ENCODE peak calls at places on chromosome 16, in five cellular contexts. N is SK-N-SH; H is CD8-positive, alpha-beta T cell; J is cardiac muscle cell; S is prostate gland. Q is an unnamed sample.
A peak's percentile ranks its signal among the peaks of the same experiment; 100 is the strongest.

GRCh38 chr16:56241596-56241995 is 50.3 kb downstream of the GNAO1 start:
- DNase-seq in S (no peak), J (no peak), H (no peak), N (no peak), Q (no peak)

GRCh38 chr16:1048442-1049112 is 24.0 kb upstream of the SSTR5 start:
- DNase-seq in S (no peak), H (no peak), N (peak; percentile 69), J (peak; percentile 83), Q (peak; percentile 27)

GRCh38 chr16:47604306-47604705 is 143.2 kb downstream of the PHKB start:
- DNase-seq in N (no peak), J (no peak), S (no peak), H (no peak), Q (no peak)

GRCh38 chr16:75555213-75555706 is 792 bp downstream of the TMEM231 start:
- DNase-seq in H (no peak), S (peak; percentile 73), N (peak; percentile 90), J (peak; percentile 95), Q (peak; percentile 94)

GRCh38 chr16:52455549-52456277 is 91.2 kb downstream of the TOX3 start:
- DNase-seq in J (no peak), N (no peak), S (no peak), H (no peak), Q (no peak)

GRCh38 chr16:11583889-11584565 is 2.7 kb downstream of the LITAF start:
- DNase-seq in N (no peak), H (no peak), J (no peak), S (peak; percentile 75), Q (no peak)

GRCh38 chr16:5621826-5622225 is 524.2 kb upstream of the EEF2KMT start:
- DNase-seq in S (no peak), H (no peak), N (peak; percentile 52), J (no peak), Q (no peak)

GRCh38 chr16:78489072-78489471 is 389.6 kb downstream of the WWOX start:
- DNase-seq in N (peak; percentile 37), H (no peak), J (no peak), S (no peak), Q (no peak)

GRCh38 chr16:2004795-2005517 is 4.7 kb downstream of the ZNF598 start:
- DNase-seq in S (no peak), J (no peak), H (no peak), N (no peak), Q (no peak)

DNA sequence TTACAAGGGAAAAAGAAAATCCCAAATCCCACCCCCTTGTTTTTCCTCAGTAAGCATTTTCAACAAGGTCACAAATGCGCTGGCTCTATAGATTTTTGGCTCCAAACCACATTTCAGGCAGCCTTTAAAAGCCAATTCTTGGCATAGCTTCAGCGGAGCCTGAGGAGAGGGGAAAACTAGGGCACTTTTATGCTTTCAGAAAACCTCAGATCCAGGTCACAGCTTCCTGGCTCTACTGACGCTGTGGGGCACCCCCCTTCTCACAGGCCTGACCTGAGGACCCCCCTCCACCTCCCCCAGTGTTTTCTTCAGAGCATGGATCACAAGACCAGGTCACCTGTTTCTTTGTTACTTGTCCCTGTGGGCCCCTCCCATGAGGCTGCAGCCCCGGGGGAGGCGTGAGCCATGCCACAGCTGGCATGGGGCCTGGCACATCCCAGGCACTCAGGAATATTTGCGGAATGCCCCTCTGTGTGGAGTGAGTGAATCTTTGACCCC is 30.1 kb upstream of the MTSS2 start:
- DNase-seq in N (peak; percentile 64), H (no peak), S (no peak), J (no peak), Q (no peak)
- H3K27ac ChIP-seq in N (peak overlapping the region; percentile 100), H (no peak overlapping the region), S (peak overlapping the region; percentile 83), J (peak overlapping the region; percentile 87), Q (peak overlapping the region; percentile 6)

GRCh38 chr16:87371261-87371866 is 12.2 kb downstream of the FBXO31 start:
- DNase-seq in J (no peak), H (no peak), S (no peak), N (peak; percentile 76), Q (no peak)

GRCh38 chr16:87374313-87374712 is 9.3 kb downstream of the FBXO31 start:
- DNase-seq in H (no peak), N (no peak), J (no peak), S (no peak), Q (no peak)

GRCh38 chr16:87369796-87370719 is 13.5 kb downstream of the FBXO31 start:
- DNase-seq in H (no peak), N (peak; percentile 42), J (no peak), S (no peak), Q (no peak)

GRCh38 chr16:87369117-87369775 is 14.3 kb downstream of the FBXO31 start:
- DNase-seq in J (no peak), S (no peak), N (no peak), H (no peak), Q (no peak)

GRCh38 chr16:87372305-87372704 is 11.3 kb downstream of the FBXO31 start:
- DNase-seq in H (no peak), S (no peak), N (no peak), J (no peak), Q (no peak)
- TF ChIP-seq CTCF in H (no peak), S (no peak), N (no peak), J (no peak), Q (no peak)

GRCh38 chr16:20880867-20881866 is 19.0 kb downstream of the DCUN1D3 start:
- DNase-seq in H (no peak), N (no peak), S (no peak), J (no peak), Q (no peak)
- H3K27ac ChIP-seq in H (no peak overlapping the region), N (no peak overlapping the region), S (no peak overlapping the region), J (no peak overlapping the region), Q (no peak overlapping the region)

GRCh38 chr16:8199390-8199789 is 390.9 kb downstream of the TMEM114 start:
- DNase-seq in S (no peak), J (no peak), N (no peak), H (no peak), Q (no peak)

DNA sequence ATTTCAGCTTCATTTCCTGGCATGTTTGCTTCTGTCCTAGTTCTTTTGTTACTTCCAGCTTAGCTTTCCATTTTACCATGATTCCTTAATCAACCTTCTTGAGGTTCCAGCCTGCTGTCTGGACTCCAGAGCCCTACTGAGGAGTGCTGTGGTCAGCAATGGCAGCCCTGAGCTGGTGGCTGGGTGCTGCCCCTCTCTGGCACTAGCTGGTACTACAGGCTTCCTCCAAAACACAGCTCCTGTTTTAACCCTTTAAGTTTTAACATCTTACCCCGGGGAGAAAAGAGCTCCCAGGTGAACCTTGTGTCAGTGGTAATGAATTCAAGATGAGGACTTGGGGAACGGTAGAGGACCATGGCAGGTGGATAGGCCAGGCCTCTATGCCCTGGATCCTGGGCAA is 395.5 kb downstream of the TMEM114 start:
- DNase-seq in N (peak; percentile 10), J (no peak), S (no peak), H (no peak), Q (no peak)
- TF ChIP-seq CTCF in N (no peak), J (no peak), S (no peak), H (no peak), Q (peak; percentile 20)

DNA sequence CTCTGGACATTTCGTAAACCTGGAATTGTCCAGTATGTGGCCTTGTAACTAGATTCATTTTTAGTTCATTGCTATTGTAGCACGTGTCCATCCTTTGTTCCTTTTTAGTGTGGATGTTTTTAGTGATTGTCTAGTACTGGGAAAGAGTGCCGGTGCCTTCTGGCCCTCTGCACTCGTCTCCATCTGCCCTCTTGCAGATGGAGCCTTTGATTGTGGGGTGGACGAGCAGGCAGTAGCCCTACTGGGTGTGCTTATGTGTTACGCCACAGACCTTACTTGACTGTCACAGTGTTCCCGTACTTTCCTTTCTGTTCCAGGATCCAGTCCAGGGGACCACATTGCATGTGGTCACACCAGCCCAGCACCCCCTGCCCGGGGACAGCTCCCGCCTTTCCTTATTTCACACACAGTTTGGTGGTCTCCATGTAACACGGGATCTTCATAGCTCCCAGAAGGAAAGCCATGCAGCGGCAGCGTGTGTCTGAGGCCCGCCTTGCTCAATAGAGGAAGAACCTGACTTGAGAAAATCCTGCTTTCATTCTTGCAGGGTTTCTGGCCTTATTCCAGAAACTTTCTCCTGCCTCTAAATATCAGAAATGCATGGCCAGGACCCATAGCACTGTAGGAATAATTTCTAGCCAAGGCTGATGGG is 8.9 kb downstream of the KIAA0513 start:
- DNase-seq in H (no peak), N (no peak), S (no peak), J (no peak), Q (no peak)
- H3K27ac ChIP-seq in H (no peak overlapping the region), N (peak overlapping the region; percentile 64), S (no peak overlapping the region), J (no peak overlapping the region), Q (no peak overlapping the region)

DNA sequence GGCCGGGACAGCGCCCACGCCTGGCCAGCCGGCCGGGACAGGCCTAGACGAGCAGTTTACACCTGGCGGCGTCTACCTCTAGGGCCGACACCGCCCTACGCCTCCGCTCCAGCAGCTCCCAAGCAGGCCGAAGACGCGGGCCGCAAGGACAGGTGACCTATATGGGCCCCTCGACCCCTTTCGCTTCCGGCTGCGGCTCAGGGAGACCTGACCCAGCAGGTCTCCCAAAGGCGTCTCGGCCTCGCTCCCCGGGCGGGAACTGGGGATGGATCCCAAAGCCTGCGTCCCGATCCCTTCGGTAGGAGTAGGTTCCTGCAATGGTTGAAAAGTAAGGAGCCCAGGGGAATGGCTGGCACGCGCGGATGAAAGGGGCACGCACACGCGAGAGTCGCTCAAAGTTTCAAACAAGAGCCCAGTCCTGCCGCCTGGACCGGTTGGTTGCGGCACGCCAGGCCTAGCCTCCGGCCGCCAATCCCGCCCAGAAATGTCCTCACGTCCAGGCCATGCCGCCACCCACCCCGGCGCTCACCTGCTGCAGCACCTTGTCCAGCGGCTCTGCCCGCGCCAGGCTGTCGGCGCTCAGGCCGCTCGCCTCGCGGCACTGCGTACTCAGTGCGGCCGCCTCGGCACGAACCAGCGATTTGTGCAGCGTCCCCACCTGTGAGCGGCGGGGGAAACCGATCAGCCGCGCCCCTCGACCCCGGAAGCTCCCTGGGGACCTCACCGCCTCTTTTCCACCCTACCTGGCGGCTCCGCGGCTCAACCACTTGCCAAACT is 634 bp downstream of the ESRP2 start:
- DNase-seq in J (peak; percentile 29), N (no peak), S (peak; percentile 68), H (no peak), Q (no peak)
- TF ChIP-seq CTCF in J (peak; percentile 17), N (no peak), S (peak; percentile 43), H (no peak), Q (no peak)

GRCh38 chr16:4301177-4301576 is 14.7 kb upstream of the GLIS2 start:
- DNase-seq in N (no peak), H (no peak), S (no peak), J (no peak), Q (no peak)
- H3K27ac ChIP-seq in N (no peak overlapping the region), H (no peak overlapping the region), S (no peak overlapping the region), J (no peak overlapping the region), Q (no peak overlapping the region)

GRCh38 chr16:50210266-50211038 is 55.9 kb upstream of the ADCY7 start:
- DNase-seq in S (peak; percentile 85), N (peak; percentile 68), J (peak; percentile 89), H (peak; percentile 44), Q (peak; percentile 80)
- TF ChIP-seq CTCF in S (peak; percentile 76), N (peak; percentile 83), J (peak; percentile 84), H (peak; percentile 61), Q (peak; percentile 91)